ENCODE peak calls at places on chromosome 9, in eight cellular contexts. X is PC-9; B is glutamatergic neuron; O is left colon; V is activated CD8-positive, alpha-beta memory T cell treated with anti-CD3 and anti-CD28 coated beads for 1 hour; Q is activated CD4-positive, alpha-beta memory T cell treated with anti-CD3 and anti-CD28 coated beads for 36 hours; H is choroid plexus epithelial cell; U is NCI-H1417. I is an unnamed sample.

GRCh38 chr9:84851935-84852585 is 182.5 kb downstream of the NTRK2 start:
- DNase-seq in X (peak), B (no peak), H (peak), O (no peak), V (no peak), U (peak), Q (no peak), I (no peak)

GRCh38 chr9:129995409-129996160 is 47.4 kb downstream of the FNBP1 start:
- DNase-seq in X (no peak), V (no peak), U (no peak), O (no peak), H (no peak), B (no peak), Q (peak), I (peak)

GRCh38 chr9:28951945-28952344 is 1378.7 kb upstream of the C9orf72 start:
- DNase-seq in H (peak), Q (no peak), X (no peak), U (no peak), B (no peak), O (no peak), V (no peak), I (no peak)

GRCh38 chr9:95511952-95512750 is 4.6 kb downstream of the PTCH1 start:
- DNase-seq in H (peak), B (no peak), Q (no peak), U (peak), V (no peak), X (no peak), O (peak), I (peak)

GRCh38 chr9:4306066-4306787 is 6.4 kb upstream of the GLIS3 start:
- DNase-seq in H (peak), V (no peak), O (no peak), X (no peak), Q (peak), U (no peak), B (no peak), I (peak)

GRCh38 chr9:29906065-29906464 is 2332.8 kb upstream of the C9orf72 start:
- DNase-seq in H (no peak), Q (no peak), U (no peak), O (no peak), B (no peak), X (no peak), V (no peak), I (no peak)

GRCh38 chr9:131697908-131698714 is 41.8 kb downstream of the RAPGEF1 start:
- DNase-seq in B (no peak), U (peak), V (no peak), X (no peak), O (no peak), Q (no peak), H (no peak), I (no peak)

GRCh38 chr9:130101963-130102362 is 48.3 kb downstream of the GPR107 start:
- DNase-seq in U (no peak), O (no peak), H (no peak), B (no peak), Q (no peak), V (no peak), X (no peak), I (no peak)

GRCh38 chr9:12702160-12702758 is 9.1 kb downstream of the TYRP1 start:
- DNase-seq in B (peak), Q (no peak), O (peak), X (peak), U (peak), H (peak), V (no peak), I (no peak)

GRCh38 chr9:136742640-136743391 is at the start of gene LCN10:
- DNase-seq in Q (no peak), U (peak), H (no peak), V (no peak), O (no peak), X (no peak), B (no peak), I (no peak)

GRCh38 chr9:130372057-130372456 is 72.7 kb upstream of the ASS1 start:
- DNase-seq in X (peak), V (no peak), B (no peak), H (no peak), U (no peak), Q (no peak), O (no peak), I (no peak)

GRCh38 chr9:115109486-115109885 is 8.5 kb downstream of the TNC start:
- DNase-seq in V (no peak), B (no peak), H (peak), Q (no peak), U (no peak), O (no peak), X (no peak), I (no peak)

GRCh38 chr9:13750061-13750460 is 470.6 kb upstream of the MPDZ start:
- DNase-seq in O (no peak), H (peak), X (peak), V (no peak), Q (no peak), B (no peak), U (no peak), I (no peak)

GRCh38 chr9:111975709-111976108 is 79.1 kb downstream of the UGCG start:
- DNase-seq in B (peak), O (peak), U (peak), X (no peak), Q (peak), V (no peak), H (no peak), I (peak)

GRCh38 chr9:129174724-129175514 is 3.1 kb downstream of the IER5L start:
- DNase-seq in Q (peak), B (peak), U (peak), V (no peak), O (peak), X (peak), H (peak), I (peak)

GRCh38 chr9:35277649-35278359 is 116.0 kb downstream of the UNC13B start:
- DNase-seq in B (no peak), U (no peak), X (no peak), V (no peak), O (no peak), Q (no peak), H (peak), I (no peak)

I was measured in activated naive CD4-positive, alpha-beta T cell treated with anti-CD3 and anti-CD28 coated beads for 36 hours.